ENCODE peak calls at places on chromosome 2, in seven cellular contexts. One of them, this sample, is unnamed.

GRCh38 chr2:143708682-143709081 is 579.5 kb downstream of the ARHGAP15 start:
- DNase-seq in endothelial cell: no peak
- DNase-seq in OCI-LY7: no peak
- DNase-seq in astrocyte of the cerebellum: no peak
- DNase-seq in sigmoid colon: no peak
- DNase-seq in PC-3: no peak
- DNase-seq in psoas muscle: no peak
- DNase-seq in this sample: no peak

GRCh38 chr2:10566021-10566420 is 117.9 kb upstream of the ODC1 start:
- DNase-seq in endothelial cell: no peak
- DNase-seq in OCI-LY7: no peak
- DNase-seq in astrocyte of the cerebellum: no peak
- DNase-seq in sigmoid colon: no peak
- DNase-seq in PC-3: peak; percentile 16
- DNase-seq in psoas muscle: no peak
- DNase-seq in this sample: no peak

GRCh38 chr2:134280231-134280630 is 26.4 kb downstream of the MGAT5 start:
- DNase-seq in endothelial cell: no peak
- DNase-seq in OCI-LY7: peak; percentile 48
- DNase-seq in astrocyte of the cerebellum: no peak
- DNase-seq in sigmoid colon: no peak
- DNase-seq in PC-3: no peak
- DNase-seq in psoas muscle: no peak
- DNase-seq in this sample: no peak

GRCh38 chr2:222445226-222445625 is 20.9 kb downstream of the SGPP2 start:
- DNase-seq in endothelial cell: no peak
- DNase-seq in OCI-LY7: no peak
- DNase-seq in astrocyte of the cerebellum: no peak
- DNase-seq in sigmoid colon: no peak
- DNase-seq in PC-3: no peak
- DNase-seq in psoas muscle: peak; percentile 53
- DNase-seq in this sample: no peak

GRCh38 chr2:37851828-37852584 is 73.1 kb upstream of the RMDN2 start:
- DNase-seq in endothelial cell: no peak
- DNase-seq in OCI-LY7: no peak
- DNase-seq in astrocyte of the cerebellum: peak; percentile 57
- DNase-seq in sigmoid colon: no peak
- DNase-seq in PC-3: no peak
- DNase-seq in psoas muscle: no peak
- DNase-seq in this sample: no peak

GRCh38 chr2:118834440-118834810 is 13.0 kb downstream of the EN1 start:
- DNase-seq in endothelial cell: no peak
- DNase-seq in OCI-LY7: no peak
- DNase-seq in astrocyte of the cerebellum: no peak
- DNase-seq in sigmoid colon: no peak
- DNase-seq in PC-3: no peak
- DNase-seq in psoas muscle: no peak
- DNase-seq in this sample: no peak

GRCh38 chr2:190648289-190649034 is 421 bp upstream of the NAB1 start:
- DNase-seq in endothelial cell: peak; percentile 69
- DNase-seq in OCI-LY7: peak; percentile 81
- DNase-seq in astrocyte of the cerebellum: peak; percentile 50
- DNase-seq in sigmoid colon: peak; percentile 96
- DNase-seq in PC-3: peak; percentile 87
- DNase-seq in psoas muscle: peak; percentile 93
- DNase-seq in this sample: peak; percentile 95

GRCh38 chr2:217049376-217049775 is 189.5 kb upstream of the TNP1 start:
- DNase-seq in endothelial cell: no peak
- DNase-seq in OCI-LY7: no peak
- DNase-seq in astrocyte of the cerebellum: no peak
- DNase-seq in sigmoid colon: no peak
- DNase-seq in PC-3: no peak
- DNase-seq in psoas muscle: no peak
- DNase-seq in this sample: no peak

GRCh38 chr2:68646303-68646702 is 2.9 kb downstream of the PROKR1 start:
- DNase-seq in endothelial cell: no peak
- DNase-seq in OCI-LY7: peak; percentile 7
- DNase-seq in astrocyte of the cerebellum: no peak
- DNase-seq in sigmoid colon: no peak
- DNase-seq in PC-3: peak; percentile 46
- DNase-seq in psoas muscle: no peak
- DNase-seq in this sample: no peak

GRCh38 chr2:65724752-65725151 is 292.4 kb upstream of the SPRED2 start:
- DNase-seq in endothelial cell: no peak
- DNase-seq in OCI-LY7: no peak
- DNase-seq in astrocyte of the cerebellum: no peak
- DNase-seq in sigmoid colon: no peak
- DNase-seq in PC-3: peak; percentile 71
- DNase-seq in psoas muscle: no peak
- DNase-seq in this sample: no peak

GRCh38 chr2:62038980-62039771 is 133.7 kb downstream of the COMMD1 start:
- DNase-seq in endothelial cell: no peak
- DNase-seq in OCI-LY7: peak; percentile 94
- DNase-seq in astrocyte of the cerebellum: peak; percentile 13
- DNase-seq in sigmoid colon: no peak
- DNase-seq in PC-3: peak; percentile 75
- DNase-seq in psoas muscle: no peak
- DNase-seq in this sample: no peak

GRCh38 chr2:190649035-190649797 is at the start of gene NAB1:
- DNase-seq in endothelial cell: peak; percentile 52
- DNase-seq in OCI-LY7: peak; percentile 53
- DNase-seq in astrocyte of the cerebellum: no peak
- DNase-seq in sigmoid colon: peak; percentile 82
- DNase-seq in PC-3: no peak
- DNase-seq in psoas muscle: peak; percentile 79
- DNase-seq in this sample: peak; percentile 93

GRCh38 chr2:21676676-21677075 is 552.9 kb downstream of the TDRD15 start:
- DNase-seq in endothelial cell: no peak
- DNase-seq in OCI-LY7: no peak
- DNase-seq in astrocyte of the cerebellum: peak; percentile 9
- DNase-seq in sigmoid colon: no peak
- DNase-seq in PC-3: peak; percentile 7
- DNase-seq in psoas muscle: no peak
- DNase-seq in this sample: no peak

GRCh38 chr2:208373460-208374089 is 33.0 kb upstream of the PTH2R start:
- DNase-seq in endothelial cell: peak; percentile 49
- DNase-seq in OCI-LY7: peak; percentile 54
- DNase-seq in astrocyte of the cerebellum: peak; percentile 26
- DNase-seq in sigmoid colon: no peak
- DNase-seq in PC-3: peak; percentile 73
- DNase-seq in psoas muscle: no peak
- DNase-seq in this sample: no peak

GRCh38 chr2:98519156-98519555 is 74.5 kb downstream of the INPP4A start:
- DNase-seq in endothelial cell: no peak
- DNase-seq in OCI-LY7: no peak
- DNase-seq in astrocyte of the cerebellum: no peak
- DNase-seq in sigmoid colon: peak; percentile 25
- DNase-seq in PC-3: no peak
- DNase-seq in psoas muscle: no peak
- DNase-seq in this sample: no peak

GRCh38 chr2:240759454-240759853 is 60.6 kb downstream of the KIF1A start:
- DNase-seq in endothelial cell: no peak
- DNase-seq in OCI-LY7: no peak
- DNase-seq in astrocyte of the cerebellum: no peak
- DNase-seq in sigmoid colon: no peak
- DNase-seq in PC-3: no peak
- DNase-seq in psoas muscle: no peak
- DNase-seq in this sample: no peak

GRCh38 chr2:38147333-38148121 is 71.6 kb upstream of the CYP1B1 start:
- DNase-seq in endothelial cell: no peak
- DNase-seq in OCI-LY7: no peak
- DNase-seq in astrocyte of the cerebellum: peak; percentile 55
- DNase-seq in sigmoid colon: no peak
- DNase-seq in PC-3: peak; percentile 63
- DNase-seq in psoas muscle: no peak
- DNase-seq in this sample: no peak

GRCh38 chr2:235860846-235861245 is 307.3 kb downstream of the GBX2 start:
- DNase-seq in endothelial cell: no peak
- DNase-seq in OCI-LY7: no peak
- DNase-seq in astrocyte of the cerebellum: no peak
- DNase-seq in sigmoid colon: no peak
- DNase-seq in PC-3: peak; percentile 22
- DNase-seq in psoas muscle: no peak
- DNase-seq in this sample: no peak

GRCh38 chr2:237497009-237497819 is 10.2 kb downstream of the MLPH start:
- DNase-seq in endothelial cell: no peak
- DNase-seq in OCI-LY7: no peak
- DNase-seq in astrocyte of the cerebellum: no peak
- DNase-seq in sigmoid colon: no peak
- DNase-seq in PC-3: no peak
- DNase-seq in psoas muscle: no peak
- DNase-seq in this sample: no peak

GRCh38 chr2:227813562-227814353 is at the start of gene CCL20:
- DNase-seq in endothelial cell: no peak
- DNase-seq in OCI-LY7: no peak
- DNase-seq in astrocyte of the cerebellum: no peak
- DNase-seq in sigmoid colon: no peak
- DNase-seq in PC-3: no peak
- DNase-seq in psoas muscle: no peak
- DNase-seq in this sample: no peak

GRCh38 chr2:191899442-191899841 is 52.6 kb upstream of the CAVIN2 start:
- DNase-seq in endothelial cell: no peak
- DNase-seq in OCI-LY7: no peak
- DNase-seq in astrocyte of the cerebellum: peak; percentile 78
- DNase-seq in sigmoid colon: no peak
- DNase-seq in PC-3: peak; percentile 87
- DNase-seq in psoas muscle: no peak
- DNase-seq in this sample: no peak

GRCh38 chr2:79713131-79713785 is 200.4 kb downstream of the CTNNA2 start:
- DNase-seq in endothelial cell: no peak
- DNase-seq in OCI-LY7: no peak
- DNase-seq in astrocyte of the cerebellum: no peak
- DNase-seq in sigmoid colon: no peak
- DNase-seq in PC-3: no peak
- DNase-seq in psoas muscle: no peak
- DNase-seq in this sample: no peak

GRCh38 chr2:72685666-72686065 is 140.2 kb downstream of the EXOC6B start:
- DNase-seq in endothelial cell: no peak
- DNase-seq in OCI-LY7: no peak
- DNase-seq in astrocyte of the cerebellum: no peak
- DNase-seq in sigmoid colon: no peak
- DNase-seq in PC-3: no peak
- DNase-seq in psoas muscle: no peak
- DNase-seq in this sample: no peak

GRCh38 chr2:141911485-141912066 is 219.2 kb downstream of the LRP1B start:
- DNase-seq in endothelial cell: peak; percentile 30
- DNase-seq in OCI-LY7: peak; percentile 41
- DNase-seq in astrocyte of the cerebellum: peak; percentile 5
- DNase-seq in sigmoid colon: no peak
- DNase-seq in PC-3: peak; percentile 78
- DNase-seq in psoas muscle: no peak
- DNase-seq in this sample: no peak
- TF ChIP-seq CTCF in endothelial cell: peak; percentile 50
- TF ChIP-seq CTCF in OCI-LY7: peak; percentile 73
- TF ChIP-seq CTCF in astrocyte of the cerebellum: peak; percentile 49
- TF ChIP-seq CTCF in sigmoid colon: no peak
- TF ChIP-seq CTCF in PC-3: peak; percentile 67
- TF ChIP-seq CTCF in psoas muscle: no peak
- TF ChIP-seq CTCF in this sample: peak; percentile 76

GRCh38 chr2:46780801-46781445 is 134.7 kb downstream of the MCFD2 start:
- DNase-seq in endothelial cell: peak; percentile 18
- DNase-seq in OCI-LY7: peak; percentile 8
- DNase-seq in astrocyte of the cerebellum: no peak
- DNase-seq in sigmoid colon: peak; percentile 91
- DNase-seq in PC-3: no peak
- DNase-seq in psoas muscle: peak; percentile 52
- DNase-seq in this sample: no peak
- TF ChIP-seq CTCF in endothelial cell: no peak
- TF ChIP-seq CTCF in OCI-LY7: peak; percentile 42
- TF ChIP-seq CTCF in astrocyte of the cerebellum: peak; percentile 29
- TF ChIP-seq CTCF in sigmoid colon: no peak
- TF ChIP-seq CTCF in PC-3: no peak
- TF ChIP-seq CTCF in psoas muscle: no peak
- TF ChIP-seq CTCF in this sample: peak; percentile 21

DNA sequence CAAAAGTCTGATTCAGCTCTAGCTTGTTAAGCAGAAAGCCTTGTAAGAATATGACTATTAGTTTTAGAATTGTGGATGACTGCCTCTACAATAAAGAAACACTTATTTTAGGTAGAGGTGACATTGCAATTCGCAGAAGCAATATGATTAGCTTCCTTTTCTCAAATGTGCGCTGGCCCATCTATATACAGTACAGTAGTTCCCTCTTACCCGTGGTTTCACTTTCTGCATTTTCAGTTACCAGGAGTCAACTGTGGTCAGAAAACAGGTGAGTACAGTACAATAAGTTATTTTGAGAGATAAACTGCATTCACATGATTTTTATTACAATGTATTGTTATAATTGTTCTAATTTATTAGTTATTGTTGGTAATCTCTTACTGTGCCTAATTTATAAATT is 405.1 kb downstream of the GPD2 start:
- DNase-seq in endothelial cell: no peak
- DNase-seq in OCI-LY7: no peak
- DNase-seq in astrocyte of the cerebellum: no peak
- DNase-seq in sigmoid colon: no peak
- DNase-seq in PC-3: no peak
- DNase-seq in psoas muscle: no peak
- DNase-seq in this sample: no peak
- TF ChIP-seq CTCF in endothelial cell: no peak
- TF ChIP-seq CTCF in OCI-LY7: no peak
- TF ChIP-seq CTCF in astrocyte of the cerebellum: no peak
- TF ChIP-seq CTCF in sigmoid colon: no peak
- TF ChIP-seq CTCF in PC-3: no peak
- TF ChIP-seq CTCF in psoas muscle: no peak
- TF ChIP-seq CTCF in this sample: no peak

GRCh38 chr2:96267159-96267971 is 1.3 kb downstream of the CIAO1 start:
- DNase-seq in endothelial cell: peak; percentile 34
- DNase-seq in OCI-LY7: peak; percentile 71
- DNase-seq in astrocyte of the cerebellum: peak; percentile 6
- DNase-seq in sigmoid colon: no peak
- DNase-seq in PC-3: peak; percentile 52
- DNase-seq in psoas muscle: peak; percentile 12
- DNase-seq in this sample: no peak
- TF ChIP-seq CTCF in endothelial cell: peak; percentile 29
- TF ChIP-seq CTCF in OCI-LY7: peak; percentile 75
- TF ChIP-seq CTCF in astrocyte of the cerebellum: peak; percentile 52
- TF ChIP-seq CTCF in sigmoid colon: no peak
- TF ChIP-seq CTCF in PC-3: peak; percentile 63
- TF ChIP-seq CTCF in psoas muscle: no peak
- TF ChIP-seq CTCF in this sample: peak; percentile 57

This sample was measured in chondrocyte.